ENCODE peak calls at places on chromosome 16, in ten cellular contexts. E is progenitor cell of endocrine pancreas, M is GM12865, U is colonic mucosa, A is lower lobe of right lung, K is brain microvascular endothelial cell, C is CD14-positive monocyte, X is omental fat pad, B is RWPE1, L is HFF-Myc. W is an unnamed sample.

GRCh38 chr16:85958731-85959130 is 59.8 kb downstream of the IRF8 start:
- DNase-seq in C (no peak), L (no peak), A (no peak), E (no peak), B (no peak), U (no peak), M (no peak), X (no peak), K (no peak), W (no peak)

GRCh38 chr16:27232061-27232841 is 28.9 kb downstream of the KDM8 start:
- DNase-seq in L (no peak), C (no peak), B (no peak), E (no peak), X (no peak), K (no peak), U (peak; percentile 67), M (peak; percentile 79), A (peak; percentile 50), W (no peak)

GRCh38 chr16:10410469-10410868 is 24.6 kb downstream of the ATF7IP2 start:
- DNase-seq in L (no peak), M (no peak), B (no peak), E (no peak), U (no peak), K (no peak), C (no peak), A (no peak), X (no peak), W (no peak)

GRCh38 chr16:87791295-87792204 is 25.8 kb upstream of the KLHDC4 start:
- DNase-seq in K (no peak), A (no peak), M (no peak), L (no peak), E (no peak), U (no peak), C (no peak), X (no peak), B (no peak), W (no peak)

GRCh38 chr16:12398029-12398735 is 405.5 kb downstream of the CPPED1 start:
- DNase-seq in X (no peak), M (no peak), L (no peak), E (no peak), B (no peak), C (no peak), U (no peak), K (no peak), A (no peak), W (no peak)

GRCh38 chr16:89710709-89711564 is 9.4 kb upstream of the SPATA2L start:
- DNase-seq in U (no peak), L (no peak), K (no peak), X (no peak), C (no peak), A (peak; percentile 48), E (no peak), B (no peak), M (no peak), W (no peak)

GRCh38 chr16:19860146-19861030 is 24.3 kb downstream of the GPRC5B start:
- DNase-seq in L (no peak), C (no peak), M (no peak), B (peak; percentile 51), E (no peak), X (no peak), A (no peak), U (no peak), K (peak; percentile 56), W (no peak)

GRCh38 chr16:54456291-54456690 is 169.7 kb upstream of the IRX3 start:
- DNase-seq in U (no peak), M (no peak), C (no peak), K (no peak), E (no peak), B (no peak), X (no peak), L (no peak), A (no peak), W (no peak)

GRCh38 chr16:48542020-48542473 is 67.9 kb downstream of the N4BP1 start:
- DNase-seq in X (no peak), A (peak; percentile 75), C (peak; percentile 67), K (peak; percentile 37), B (peak; percentile 35), L (no peak), E (no peak), U (peak; percentile 57), M (peak; percentile 47), W (no peak)

GRCh38 chr16:57830890-57831484 is 28.7 kb upstream of the KIFC3 start:
- DNase-seq in E (no peak), A (no peak), K (peak; percentile 54), M (no peak), C (no peak), L (no peak), X (no peak), B (no peak), U (no peak), W (no peak)

GRCh38 chr16:64290461-64290860 is 831.4 kb downstream of the CDH11 start:
- DNase-seq in B (no peak), L (no peak), X (no peak), A (no peak), K (no peak), U (no peak), E (no peak), M (no peak), C (no peak), W (no peak)

GRCh38 chr16:17271687-17272086 is 199.1 kb downstream of the XYLT1 start:
- DNase-seq in M (no peak), L (no peak), X (no peak), E (no peak), U (peak; percentile 63), B (no peak), K (no peak), C (no peak), A (no peak), W (no peak)

GRCh38 chr16:86404678-86405077 is 105.6 kb upstream of the FOXF1 start:
- DNase-seq in M (no peak), E (no peak), A (no peak), C (no peak), U (no peak), B (no peak), L (no peak), K (no peak), X (no peak), W (no peak)

GRCh38 chr16:89742948-89743347 is 21.6 kb downstream of the ZNF276 start:
- DNase-seq in B (no peak), X (no peak), C (no peak), A (no peak), M (no peak), L (no peak), U (no peak), E (no peak), K (no peak), W (no peak)

GRCh38 chr16:81590714-81591537 is 146.3 kb downstream of the CMIP start:
- DNase-seq in C (no peak), M (no peak), A (no peak), E (no peak), X (no peak), U (no peak), B (no peak), K (no peak), L (no peak), W (no peak)

GRCh38 chr16:71501562-71501961 is 12.4 kb upstream of the ZNF19 start:
- DNase-seq in M (peak; percentile 37), E (no peak), A (no peak), L (no peak), K (no peak), C (no peak), X (no peak), U (no peak), B (no peak), W (no peak)
- TF ChIP-seq CTCF in M (peak; percentile 33), E (no peak), A (no peak), L (peak; percentile 5), K (peak; percentile 27), C (no peak), X (no peak), U (no peak), B (no peak), W (no peak)

GRCh38 chr16:78065344-78065743 is 34.1 kb upstream of the WWOX start:
- DNase-seq in E (no peak), B (no peak), U (no peak), M (no peak), L (no peak), X (no peak), A (no peak), C (no peak), K (no peak), W (no peak)

GRCh38 chr16:78060787-78061186 is 38.4 kb downstream of the CLEC3A start:
- DNase-seq in K (no peak), M (no peak), X (no peak), E (no peak), C (no peak), U (no peak), A (no peak), B (no peak), L (no peak), W (no peak)

GRCh38 chr16:78058165-78058564 is 35.8 kb downstream of the CLEC3A start:
- DNase-seq in K (no peak), A (no peak), L (no peak), M (no peak), B (no peak), U (no peak), C (no peak), X (no peak), E (no peak), W (no peak)

DNA sequence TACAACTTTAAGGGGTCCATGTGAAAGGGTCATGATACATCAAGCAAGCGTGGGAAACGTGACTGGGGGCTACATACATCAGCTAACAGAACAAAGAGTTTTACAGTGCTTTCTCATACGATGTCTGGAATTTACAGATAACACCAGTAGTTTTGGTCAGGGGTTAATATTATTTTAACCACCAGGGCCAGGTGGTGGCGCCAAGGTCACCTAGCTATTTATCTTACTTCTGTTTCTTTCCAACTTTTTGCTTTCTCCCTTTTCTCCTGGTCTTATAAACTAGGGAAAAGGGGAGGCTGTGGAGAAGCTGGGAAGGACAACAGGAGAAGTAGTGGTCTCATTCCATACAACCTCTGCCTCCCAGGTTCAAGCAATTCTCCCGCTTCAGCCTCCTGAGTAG is 37.9 kb downstream of the CLEC3A start:
- DNase-seq in L (no peak), K (no peak), B (no peak), E (no peak), U (no peak), C (no peak), M (no peak), A (no peak), X (no peak), W (no peak)
- TF ChIP-seq CTCF in L (no peak), K (no peak), B (no peak), E (no peak), U (no peak), C (no peak), M (no peak), A (no peak), X (no peak), W (no peak)

GRCh38 chr16:4612474-4612931 is 2.2 kb downstream of the UBALD1 start:
- DNase-seq in B (no peak), L (no peak), C (no peak), M (no peak), X (no peak), E (no peak), A (no peak), K (no peak), U (no peak), W (no peak)
- TF ChIP-seq CTCF in B (no peak), L (peak; percentile 17), C (no peak), M (no peak), X (no peak), E (no peak), A (no peak), K (peak; percentile 36), U (no peak), W (no peak)

DNA sequence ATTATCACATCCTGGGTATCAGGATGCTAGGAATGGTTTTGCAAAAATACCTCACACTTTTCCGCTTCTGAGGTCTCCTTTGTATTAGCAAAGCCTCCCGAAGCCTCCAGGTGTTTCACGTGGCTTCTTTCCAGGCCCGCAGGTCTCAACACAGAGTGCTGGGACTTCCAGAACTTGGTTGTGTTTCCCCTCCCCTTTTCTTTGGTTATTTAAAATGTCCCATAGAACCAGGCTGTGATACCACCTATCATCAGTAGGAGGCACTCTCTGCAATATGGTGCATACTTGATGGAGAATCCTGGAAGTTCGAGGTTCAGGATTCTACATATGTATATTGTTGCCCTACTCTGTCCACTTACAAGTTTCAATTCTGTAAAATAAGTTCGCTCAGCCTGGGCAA is 28.8 kb downstream of the ATP2C2 start:
- DNase-seq in M (no peak), A (no peak), E (no peak), C (no peak), K (no peak), L (no peak), U (no peak), B (no peak), X (no peak), W (no peak)
- TF ChIP-seq CTCF in M (peak; percentile 11), A (peak; percentile 30), E (peak; percentile 31), C (peak; percentile 23), K (peak; percentile 37), L (no peak), U (no peak), B (peak; percentile 11), X (no peak), W (no peak)

W was measured in esophagus squamous epithelium.